ENCODE peak calls at places on chromosomes 2 and 18, in four cellular contexts. M is H1, P is K562, Q is HepG2. S is an unnamed sample.

GRCh38 chr2:235910067-235910466 is 258.1 kb downstream of the GBX2 start:
- DNase-seq in M (no peak), P (peak), Q (no peak), S (no peak)

GRCh38 chr2:190468814-190469569 is 60.8 kb downstream of the MFSD6 start:
- DNase-seq in M (no peak), P (peak), Q (peak), S (no peak)

GRCh38 chr2:43136862-43137261 is 89.5 kb downstream of the ZFP36L2 start:
- DNase-seq in M (no peak), P (no peak), Q (no peak), S (no peak)

GRCh38 chr2:239227661-239228371 is 173.0 kb downstream of the HDAC4 start:
- DNase-seq in M (no peak), P (no peak), Q (no peak), S (no peak)

GRCh38 chr2:60028819-60029218 is 524.6 kb downstream of the BCL11A start:
- DNase-seq in M (no peak), P (no peak), Q (no peak), S (no peak)

GRCh38 chr2:59777120-59777519 is 776.3 kb downstream of the BCL11A start:
- DNase-seq in M (no peak), P (no peak), Q (no peak), S (no peak)

GRCh38 chr2:30433902-30434301 is 13.1 kb upstream of the LCLAT1 start:
- DNase-seq in M (no peak), P (no peak), Q (peak), S (no peak)

GRCh38 chr18:33444699-33445098 is 4.2 kb upstream of the CCDC178 start:
- DNase-seq in M (no peak), P (no peak), Q (no peak), S (no peak)

GRCh38 chr2:163465440-163465839 is 270.4 kb downstream of the FIGN start:
- DNase-seq in M (no peak), P (no peak), Q (no peak), S (no peak)

GRCh38 chr2:132489150-132489549 is 72.5 kb downstream of the GPR39 start:
- DNase-seq in M (peak), P (peak), Q (no peak), S (peak)

GRCh38 chr2:230690439-230690838 is 22.2 kb upstream of the CAB39 start:
- DNase-seq in M (no peak), P (no peak), Q (no peak), S (no peak)

GRCh38 chr2:228446732-228447131 is 265.2 kb upstream of the SPHKAP start:
- DNase-seq in M (no peak), P (no peak), Q (no peak), S (no peak)

GRCh38 chr2:166651991-166652390 is 157.9 kb upstream of the SCN7A start:
- DNase-seq in M (no peak), P (no peak), Q (no peak), S (no peak)

GRCh38 chr2:29879456-29879855 is 41.9 kb downstream of the ALK start:
- DNase-seq in M (no peak), P (no peak), Q (no peak), S (no peak)

GRCh38 chr18:26466026-26466425 is 82.3 kb downstream of the KCTD1 start:
- DNase-seq in M (no peak), P (peak), Q (no peak), S (no peak)

GRCh38 chr2:112137516-112138142 is 556 bp upstream of the FBLN7 start:
- DNase-seq in M (no peak), P (peak), Q (peak), S (no peak)

GRCh38 chr2:65934992-65935629 is 499.8 kb upstream of the MEIS1 start:
- DNase-seq in M (no peak), P (no peak), Q (no peak), S (no peak)

GRCh38 chr2:71544919-71545571 is 91.7 kb downstream of the DYSF start:
- DNase-seq in M (no peak), P (no peak), Q (no peak), S (peak)

GRCh38 chr2:176325732-176326131 is 56.5 kb downstream of the MTX2 start:
- DNase-seq in M (peak), P (no peak), Q (no peak), S (peak)

GRCh38 chr2:112880696-112881095 is 30.3 kb upstream of the IL37 start:
- DNase-seq in M (no peak), P (no peak), Q (no peak), S (no peak)

GRCh38 chr2:128490881-128491778 is 172.5 kb upstream of the HS6ST1 start:
- DNase-seq in M (no peak), P (no peak), Q (no peak), S (no peak)

DNA sequence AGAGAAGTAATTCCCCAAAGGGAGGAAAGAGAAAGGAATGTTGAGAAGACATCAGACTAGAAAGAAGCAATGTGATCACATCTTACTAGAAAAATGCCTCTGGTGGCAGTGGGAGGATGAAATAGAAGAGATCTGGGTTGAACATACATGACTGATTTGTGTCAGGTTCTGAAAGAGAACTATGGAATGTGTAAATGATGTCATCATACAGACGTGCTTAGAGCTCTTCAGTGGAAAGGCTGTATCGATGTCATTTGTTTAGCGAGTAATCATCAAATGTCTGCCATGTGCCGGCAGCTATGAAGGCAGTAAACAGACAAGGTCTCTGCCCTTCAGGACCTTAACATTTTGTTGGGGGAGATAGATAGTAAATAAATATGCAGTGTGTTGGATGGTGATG is 24.9 kb downstream of the GORASP2 start:
- DNase-seq in M (no peak), P (no peak), Q (no peak), S (no peak)
- TF ChIP-seq JUN in M (no peak), P (no peak), Q (no peak), S (no peak)

GRCh38 chr2:196798980-196799379 is 503 bp downstream of the GTF3C3 start:
- DNase-seq in M (no peak), P (peak), Q (peak), S (no peak)

GRCh38 chr2:196801578-196801977 is 2.1 kb upstream of the GTF3C3 start:
- DNase-seq in M (no peak), P (no peak), Q (no peak), S (no peak)

GRCh38 chr2:196804381-196804780 is 4.8 kb downstream of the C2orf66 start:
- DNase-seq in M (no peak), P (no peak), Q (no peak), S (no peak)

GRCh38 chr2:196801986-196802385 is 2.5 kb upstream of the GTF3C3 start:
- DNase-seq in M (no peak), P (no peak), Q (no peak), S (no peak)
- TF ChIP-seq ATF2 in M (no peak), P (no peak), Q (no peak), S (no peak)

GRCh38 chr2:177869912-177870311 is 202.7 kb downstream of the PDE11A start:
- DNase-seq in M (no peak), P (no peak), Q (no peak), S (no peak)

GRCh38 chr2:177873915-177874314 is 198.7 kb downstream of the PDE11A start:
- DNase-seq in M (no peak), P (no peak), Q (peak), S (no peak)

GRCh38 chr2:177868792-177869191 is 203.8 kb downstream of the PDE11A start:
- DNase-seq in M (no peak), P (no peak), Q (no peak), S (no peak)

GRCh38 chr2:177872286-177872685 is 200.3 kb downstream of the PDE11A start:
- DNase-seq in M (no peak), P (no peak), Q (no peak), S (no peak)

DNA sequence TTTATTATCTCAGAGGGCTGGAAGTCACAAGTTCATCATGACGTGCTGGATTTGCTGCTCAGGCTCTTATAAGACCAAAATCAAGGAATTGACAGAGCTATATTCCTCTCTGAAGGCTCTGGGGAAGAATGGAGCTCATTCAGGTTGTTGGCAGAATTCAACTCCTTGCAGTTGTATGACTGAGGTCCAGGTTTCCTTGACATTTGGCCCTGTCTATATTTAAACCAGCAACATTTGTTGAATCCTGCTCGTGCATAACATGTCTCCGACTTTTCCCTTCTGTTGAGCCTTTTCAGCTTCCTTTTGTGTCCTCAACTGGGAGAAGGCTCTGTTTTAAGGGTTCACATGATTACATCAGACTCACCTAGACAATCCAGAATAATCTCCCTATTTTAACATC is 203.4 kb downstream of the PDE11A start:
- DNase-seq in M (no peak), P (no peak), Q (no peak), S (no peak)
- TF ChIP-seq JUN in M (no peak), P (no peak), Q (no peak), S (no peak)

DNA sequence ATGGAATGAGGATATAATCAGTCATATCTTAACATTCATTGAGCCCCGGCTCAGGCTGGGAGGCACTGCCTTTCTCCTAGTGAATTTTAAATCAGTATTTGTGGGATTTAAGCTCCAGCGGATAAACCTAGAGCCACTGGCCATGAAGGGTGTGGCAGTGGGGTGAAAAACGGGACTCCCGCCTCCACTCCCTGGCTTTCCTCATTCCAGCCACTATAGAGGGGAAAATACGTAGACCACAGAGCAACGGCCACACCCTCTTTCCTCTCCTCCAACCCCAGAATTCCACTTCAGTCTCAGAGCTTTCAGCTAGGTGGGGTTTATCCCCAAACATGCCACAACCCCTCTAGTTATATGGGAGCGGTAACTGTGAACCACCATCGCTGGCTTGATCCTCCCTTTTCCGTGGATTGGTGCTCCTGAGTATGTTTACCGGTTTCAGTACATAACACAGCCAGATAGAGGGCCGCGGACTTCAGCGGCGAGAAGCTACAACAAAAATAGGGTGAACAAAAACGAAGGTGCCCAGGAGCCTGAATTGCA is 70.6 kb upstream of the ITGB6 start:
- DNase-seq in M (no peak), P (no peak), Q (no peak), S (peak)
- TF ChIP-seq ATF2 in M (peak), P (no peak), Q (no peak), S (no peak)

DNA sequence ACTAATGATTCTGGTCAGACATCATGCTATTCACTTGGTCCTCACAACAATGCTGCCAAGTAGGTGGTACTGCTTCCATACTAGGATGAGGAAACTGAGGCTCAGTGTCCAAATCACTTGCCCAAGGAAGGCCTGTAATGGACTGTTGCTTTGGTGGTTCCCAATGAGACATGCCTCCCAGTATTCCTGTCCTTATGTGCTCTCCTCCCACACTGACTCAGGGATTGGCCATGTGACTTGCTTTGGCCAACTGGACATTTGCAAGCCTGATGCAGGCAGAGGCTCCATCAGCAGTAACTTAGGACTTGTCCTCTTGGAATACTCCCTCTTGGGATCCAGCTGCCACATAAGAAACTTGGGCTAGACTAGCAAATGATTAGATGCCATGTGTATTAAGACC is 3.0 kb downstream of the FBXO41 start:
- DNase-seq in M (no peak), P (no peak), Q (no peak), S (no peak)
- TF ChIP-seq JUN in M (no peak), P (no peak), Q (no peak), S (no peak)

DNA sequence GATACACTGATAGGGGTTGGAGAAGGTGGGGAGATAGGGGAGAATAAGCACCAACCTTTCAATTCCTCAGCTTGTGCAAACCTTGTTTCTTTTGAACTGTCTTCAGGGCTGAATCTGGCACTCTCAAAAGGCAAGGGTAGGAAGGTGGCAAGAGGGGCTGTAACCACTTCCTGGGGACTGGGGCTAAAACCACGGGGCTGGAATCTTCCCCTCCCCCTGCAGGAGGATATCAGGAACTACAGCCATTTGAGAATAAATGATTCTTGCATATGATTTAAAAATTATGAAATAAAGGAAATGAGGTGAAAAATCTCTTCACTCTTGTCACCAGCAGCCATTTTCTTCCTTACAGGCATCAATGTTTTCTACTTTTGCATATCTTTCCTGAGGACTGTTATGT is 50.8 kb downstream of the ATOH8 start:
- DNase-seq in M (no peak), P (peak), Q (no peak), S (no peak)
- TF ChIP-seq ATF2 in M (no peak), P (no peak), Q (no peak), S (no peak)